ENCODE peak calls at places on chromosomes 13 and 19, in five cellular contexts. One of them, this sample, is unnamed.

GRCh38 chr19:44718441-44719261 is 19.7 kb downstream of the CEACAM16 start:
- DNase-seq in heart right ventricle: peak
- DNase-seq in glomerular endothelial cell: peak
- DNase-seq in activated CD8-positive, alpha-beta memory T cell treated with anti-CD3 and anti-CD28 coated beads for 4 hours: no peak
- DNase-seq in HFF-Myc: peak
- DNase-seq in this sample: no peak

GRCh38 chr19:38932425-38933179 is 1.9 kb downstream of the MRPS12 start:
- DNase-seq in heart right ventricle: no peak
- DNase-seq in glomerular endothelial cell: no peak
- DNase-seq in activated CD8-positive, alpha-beta memory T cell treated with anti-CD3 and anti-CD28 coated beads for 4 hours: no peak
- DNase-seq in HFF-Myc: no peak
- DNase-seq in this sample: peak

GRCh38 chr13:64471916-64472315 is 2758.2 kb downstream of the PCDH9 start:
- DNase-seq in heart right ventricle: no peak
- DNase-seq in glomerular endothelial cell: peak
- DNase-seq in activated CD8-positive, alpha-beta memory T cell treated with anti-CD3 and anti-CD28 coated beads for 4 hours: no peak
- DNase-seq in HFF-Myc: peak
- DNase-seq in this sample: peak

GRCh38 chr19:40143612-40144011 is 47.6 kb upstream of the MAP3K10 start:
- DNase-seq in heart right ventricle: peak
- DNase-seq in glomerular endothelial cell: no peak
- DNase-seq in activated CD8-positive, alpha-beta memory T cell treated with anti-CD3 and anti-CD28 coated beads for 4 hours: no peak
- DNase-seq in HFF-Myc: peak
- DNase-seq in this sample: no peak

GRCh38 chr19:15161028-15161984 is 39.5 kb downstream of the NOTCH3 start:
- DNase-seq in heart right ventricle: no peak
- DNase-seq in glomerular endothelial cell: no peak
- DNase-seq in activated CD8-positive, alpha-beta memory T cell treated with anti-CD3 and anti-CD28 coated beads for 4 hours: no peak
- DNase-seq in HFF-Myc: no peak
- DNase-seq in this sample: no peak

GRCh38 chr19:48717059-48717395 is 2.5 kb downstream of the MAMSTR start:
- DNase-seq in heart right ventricle: no peak
- DNase-seq in glomerular endothelial cell: no peak
- DNase-seq in activated CD8-positive, alpha-beta memory T cell treated with anti-CD3 and anti-CD28 coated beads for 4 hours: no peak
- DNase-seq in HFF-Myc: no peak
- DNase-seq in this sample: no peak

GRCh38 chr19:46639356-46640061 is 3.5 kb upstream of the GNG8 start:
- DNase-seq in heart right ventricle: peak
- DNase-seq in glomerular endothelial cell: no peak
- DNase-seq in activated CD8-positive, alpha-beta memory T cell treated with anti-CD3 and anti-CD28 coated beads for 4 hours: no peak
- DNase-seq in HFF-Myc: peak
- DNase-seq in this sample: no peak

GRCh38 chr19:6590458-6591319 is at the start of gene CD70:
- DNase-seq in heart right ventricle: no peak
- DNase-seq in glomerular endothelial cell: no peak
- DNase-seq in activated CD8-positive, alpha-beta memory T cell treated with anti-CD3 and anti-CD28 coated beads for 4 hours: no peak
- DNase-seq in HFF-Myc: no peak
- DNase-seq in this sample: no peak

GRCh38 chr19:53333071-53333465 is 481 bp upstream of the ZNF845 start:
- DNase-seq in heart right ventricle: peak
- DNase-seq in glomerular endothelial cell: peak
- DNase-seq in activated CD8-positive, alpha-beta memory T cell treated with anti-CD3 and anti-CD28 coated beads for 4 hours: no peak
- DNase-seq in HFF-Myc: no peak
- DNase-seq in this sample: no peak

GRCh38 chr19:1206733-1207301 is 1.2 kb downstream of the STK11 start:
- DNase-seq in heart right ventricle: no peak
- DNase-seq in glomerular endothelial cell: no peak
- DNase-seq in activated CD8-positive, alpha-beta memory T cell treated with anti-CD3 and anti-CD28 coated beads for 4 hours: no peak
- DNase-seq in HFF-Myc: no peak
- DNase-seq in this sample: no peak

GRCh38 chr19:48724796-48725753 is 5.5 kb upstream of the MAMSTR start:
- DNase-seq in heart right ventricle: peak
- DNase-seq in glomerular endothelial cell: peak
- DNase-seq in activated CD8-positive, alpha-beta memory T cell treated with anti-CD3 and anti-CD28 coated beads for 4 hours: no peak
- DNase-seq in HFF-Myc: peak
- DNase-seq in this sample: peak

GRCh38 chr13:59946924-59947323 is 216.8 kb downstream of the DIAPH3 start:
- DNase-seq in heart right ventricle: no peak
- DNase-seq in glomerular endothelial cell: no peak
- DNase-seq in activated CD8-positive, alpha-beta memory T cell treated with anti-CD3 and anti-CD28 coated beads for 4 hours: no peak
- DNase-seq in HFF-Myc: no peak
- DNase-seq in this sample: no peak

GRCh38 chr19:28420731-28421550 is 792.0 kb downstream of the UQCRFS1 start:
- DNase-seq in heart right ventricle: no peak
- DNase-seq in glomerular endothelial cell: no peak
- DNase-seq in activated CD8-positive, alpha-beta memory T cell treated with anti-CD3 and anti-CD28 coated beads for 4 hours: no peak
- DNase-seq in HFF-Myc: no peak
- DNase-seq in this sample: no peak

GRCh38 chr19:1064661-1065605 is 2.0 kb upstream of the ARHGAP45 start:
- DNase-seq in heart right ventricle: no peak
- DNase-seq in glomerular endothelial cell: no peak
- DNase-seq in activated CD8-positive, alpha-beta memory T cell treated with anti-CD3 and anti-CD28 coated beads for 4 hours: peak
- DNase-seq in HFF-Myc: no peak
- DNase-seq in this sample: no peak

GRCh38 chr13:23450340-23451046 is 17.0 kb upstream of the SACS start:
- DNase-seq in heart right ventricle: no peak
- DNase-seq in glomerular endothelial cell: no peak
- DNase-seq in activated CD8-positive, alpha-beta memory T cell treated with anti-CD3 and anti-CD28 coated beads for 4 hours: no peak
- DNase-seq in HFF-Myc: no peak
- DNase-seq in this sample: no peak

GRCh38 chr19:42102877-42103276 is 26.9 kb downstream of the ZNF574 start:
- DNase-seq in heart right ventricle: no peak
- DNase-seq in glomerular endothelial cell: no peak
- DNase-seq in activated CD8-positive, alpha-beta memory T cell treated with anti-CD3 and anti-CD28 coated beads for 4 hours: no peak
- DNase-seq in HFF-Myc: no peak
- DNase-seq in this sample: no peak

GRCh38 chr13:113448885-113449692 is 4.2 kb downstream of the ADPRHL1 start:
- DNase-seq in heart right ventricle: peak
- DNase-seq in glomerular endothelial cell: no peak
- DNase-seq in activated CD8-positive, alpha-beta memory T cell treated with anti-CD3 and anti-CD28 coated beads for 4 hours: peak
- DNase-seq in HFF-Myc: peak
- DNase-seq in this sample: peak

GRCh38 chr19:53991224-53992113 is at the start of gene CACNG6:
- DNase-seq in heart right ventricle: no peak
- DNase-seq in glomerular endothelial cell: no peak
- DNase-seq in activated CD8-positive, alpha-beta memory T cell treated with anti-CD3 and anti-CD28 coated beads for 4 hours: no peak
- DNase-seq in HFF-Myc: no peak
- DNase-seq in this sample: no peak

GRCh38 chr19:35715981-35716734 is 1.6 kb upstream of the KMT2B start:
- DNase-seq in heart right ventricle: peak
- DNase-seq in glomerular endothelial cell: no peak
- DNase-seq in activated CD8-positive, alpha-beta memory T cell treated with anti-CD3 and anti-CD28 coated beads for 4 hours: no peak
- DNase-seq in HFF-Myc: no peak
- DNase-seq in this sample: no peak

GRCh38 chr19:35206855-35207254 is 21.7 kb downstream of the FAM187B start:
- DNase-seq in heart right ventricle: no peak
- DNase-seq in glomerular endothelial cell: no peak
- DNase-seq in activated CD8-positive, alpha-beta memory T cell treated with anti-CD3 and anti-CD28 coated beads for 4 hours: no peak
- DNase-seq in HFF-Myc: no peak
- DNase-seq in this sample: no peak

GRCh38 chr13:33236021-33236420 is 49.5 kb downstream of the STARD13 start:
- DNase-seq in heart right ventricle: no peak
- DNase-seq in glomerular endothelial cell: no peak
- DNase-seq in activated CD8-positive, alpha-beta memory T cell treated with anti-CD3 and anti-CD28 coated beads for 4 hours: no peak
- DNase-seq in HFF-Myc: no peak
- DNase-seq in this sample: no peak

GRCh38 chr13:106569233-106570095 is 1.5 kb upstream of the ARGLU1 start:
- DNase-seq in heart right ventricle: no peak
- DNase-seq in glomerular endothelial cell: no peak
- DNase-seq in activated CD8-positive, alpha-beta memory T cell treated with anti-CD3 and anti-CD28 coated beads for 4 hours: no peak
- DNase-seq in HFF-Myc: no peak
- DNase-seq in this sample: no peak

GRCh38 chr19:6374711-6375410 is 872 bp downstream of the PSPN start:
- DNase-seq in heart right ventricle: no peak
- DNase-seq in glomerular endothelial cell: no peak
- DNase-seq in activated CD8-positive, alpha-beta memory T cell treated with anti-CD3 and anti-CD28 coated beads for 4 hours: no peak
- DNase-seq in HFF-Myc: no peak
- DNase-seq in this sample: no peak

GRCh38 chr19:37966211-37967072 is 59.4 kb downstream of the SIPA1L3 start:
- DNase-seq in heart right ventricle: no peak
- DNase-seq in glomerular endothelial cell: no peak
- DNase-seq in activated CD8-positive, alpha-beta memory T cell treated with anti-CD3 and anti-CD28 coated beads for 4 hours: no peak
- DNase-seq in HFF-Myc: peak
- DNase-seq in this sample: no peak

GRCh38 chr13:20037908-20038307 is 79.4 kb downstream of the ZMYM2 start:
- DNase-seq in heart right ventricle: no peak
- DNase-seq in glomerular endothelial cell: no peak
- DNase-seq in activated CD8-positive, alpha-beta memory T cell treated with anti-CD3 and anti-CD28 coated beads for 4 hours: no peak
- DNase-seq in HFF-Myc: no peak
- DNase-seq in this sample: no peak

GRCh38 chr13:106138620-106139019 is 396.8 kb downstream of the EFNB2 start:
- DNase-seq in heart right ventricle: no peak
- DNase-seq in glomerular endothelial cell: no peak
- DNase-seq in activated CD8-positive, alpha-beta memory T cell treated with anti-CD3 and anti-CD28 coated beads for 4 hours: no peak
- DNase-seq in HFF-Myc: no peak
- DNase-seq in this sample: no peak

GRCh38 chr19:53507523-53508442 is 30.2 kb upstream of the ZNF331 start:
- DNase-seq in heart right ventricle: no peak
- DNase-seq in glomerular endothelial cell: no peak
- DNase-seq in activated CD8-positive, alpha-beta memory T cell treated with anti-CD3 and anti-CD28 coated beads for 4 hours: no peak
- DNase-seq in HFF-Myc: no peak
- DNase-seq in this sample: no peak

GRCh38 chr19:32373614-32374295 is 28.3 kb downstream of the ZNF507 start:
- DNase-seq in heart right ventricle: peak
- DNase-seq in glomerular endothelial cell: peak
- DNase-seq in activated CD8-positive, alpha-beta memory T cell treated with anti-CD3 and anti-CD28 coated beads for 4 hours: no peak
- DNase-seq in HFF-Myc: peak
- DNase-seq in this sample: no peak

GRCh38 chr19:49636230-49636932 is 3.6 kb downstream of the RRAS start:
- DNase-seq in heart right ventricle: no peak
- DNase-seq in glomerular endothelial cell: no peak
- DNase-seq in activated CD8-positive, alpha-beta memory T cell treated with anti-CD3 and anti-CD28 coated beads for 4 hours: no peak
- DNase-seq in HFF-Myc: no peak
- DNase-seq in this sample: no peak

GRCh38 chr19:15288146-15288963 is 44.0 kb downstream of the BRD4 start:
- DNase-seq in heart right ventricle: no peak
- DNase-seq in glomerular endothelial cell: no peak
- DNase-seq in activated CD8-positive, alpha-beta memory T cell treated with anti-CD3 and anti-CD28 coated beads for 4 hours: no peak
- DNase-seq in HFF-Myc: peak
- DNase-seq in this sample: no peak

GRCh38 chr13:66937423-66937822 is 292.7 kb downstream of the PCDH9 start:
- DNase-seq in heart right ventricle: no peak
- DNase-seq in glomerular endothelial cell: no peak
- DNase-seq in activated CD8-positive, alpha-beta memory T cell treated with anti-CD3 and anti-CD28 coated beads for 4 hours: no peak
- DNase-seq in HFF-Myc: no peak
- DNase-seq in this sample: no peak

GRCh38 chr19:16571689-16572331 is 405 bp downstream of the SLC35E1 start:
- DNase-seq in heart right ventricle: no peak
- DNase-seq in glomerular endothelial cell: no peak
- DNase-seq in activated CD8-positive, alpha-beta memory T cell treated with anti-CD3 and anti-CD28 coated beads for 4 hours: no peak
- DNase-seq in HFF-Myc: no peak
- DNase-seq in this sample: no peak

GRCh38 chr13:46475586-46475991 is 77.4 kb upstream of the LRCH1 start:
- DNase-seq in heart right ventricle: no peak
- DNase-seq in glomerular endothelial cell: no peak
- DNase-seq in activated CD8-positive, alpha-beta memory T cell treated with anti-CD3 and anti-CD28 coated beads for 4 hours: no peak
- DNase-seq in HFF-Myc: no peak
- DNase-seq in this sample: no peak

GRCh38 chr19:9956956-9957355 is 20.6 kb upstream of the OLFM2 start:
- DNase-seq in heart right ventricle: no peak
- DNase-seq in glomerular endothelial cell: no peak
- DNase-seq in activated CD8-positive, alpha-beta memory T cell treated with anti-CD3 and anti-CD28 coated beads for 4 hours: no peak
- DNase-seq in HFF-Myc: no peak
- DNase-seq in this sample: no peak

GRCh38 chr13:66508153-66508909 is 721.8 kb downstream of the PCDH9 start:
- DNase-seq in heart right ventricle: no peak
- DNase-seq in glomerular endothelial cell: no peak
- DNase-seq in activated CD8-positive, alpha-beta memory T cell treated with anti-CD3 and anti-CD28 coated beads for 4 hours: no peak
- DNase-seq in HFF-Myc: no peak
- DNase-seq in this sample: no peak

GRCh38 chr19:4338441-4339350 is at the start of gene STAP2:
- DNase-seq in heart right ventricle: no peak
- DNase-seq in glomerular endothelial cell: no peak
- DNase-seq in activated CD8-positive, alpha-beta memory T cell treated with anti-CD3 and anti-CD28 coated beads for 4 hours: no peak
- DNase-seq in HFF-Myc: no peak
- DNase-seq in this sample: no peak